ENCODE peak calls at places on chromosomes 3 and 15, in seven cellular contexts. One of them, this sample, is unnamed.

GRCh38 chr3:18069564-18069963 is 327.1 kb upstream of the TBC1D5 start:
- DNase-seq in astrocyte of the spinal cord: no peak
- DNase-seq in heart right ventricle: no peak
- DNase-seq in CD8-positive, alpha-beta T cell: no peak
- DNase-seq in WERI-Rb-1: no peak
- DNase-seq in lung microvascular endothelial cell: no peak
- DNase-seq in GM13977: no peak
- DNase-seq in this sample: no peak

GRCh38 chr3:24355806-24356205 is 138.8 kb downstream of the THRB start:
- DNase-seq in astrocyte of the spinal cord: no peak
- DNase-seq in heart right ventricle: no peak
- DNase-seq in CD8-positive, alpha-beta T cell: no peak
- DNase-seq in WERI-Rb-1: no peak
- DNase-seq in lung microvascular endothelial cell: no peak
- DNase-seq in GM13977: no peak
- DNase-seq in this sample: no peak

GRCh38 chr15:26894181-26894580 is 27.3 kb downstream of the GABRA5 start:
- DNase-seq in astrocyte of the spinal cord: no peak
- DNase-seq in heart right ventricle: no peak
- DNase-seq in CD8-positive, alpha-beta T cell: no peak
- DNase-seq in WERI-Rb-1: no peak
- DNase-seq in lung microvascular endothelial cell: no peak
- DNase-seq in GM13977: no peak
- DNase-seq in this sample: no peak

GRCh38 chr15:56149071-56149470 is 94.6 kb downstream of the RFX7 start:
- DNase-seq in astrocyte of the spinal cord: no peak
- DNase-seq in heart right ventricle: no peak
- DNase-seq in CD8-positive, alpha-beta T cell: no peak
- DNase-seq in WERI-Rb-1: no peak
- DNase-seq in lung microvascular endothelial cell: no peak
- DNase-seq in GM13977: no peak
- DNase-seq in this sample: no peak

GRCh38 chr3:20043398-20043797 is 3.2 kb downstream of the KAT2B start:
- DNase-seq in astrocyte of the spinal cord: no peak
- DNase-seq in heart right ventricle: peak; percentile 83
- DNase-seq in CD8-positive, alpha-beta T cell: peak; percentile 67
- DNase-seq in WERI-Rb-1: no peak
- DNase-seq in lung microvascular endothelial cell: peak; percentile 83
- DNase-seq in GM13977: no peak
- DNase-seq in this sample: no peak

GRCh38 chr3:42456211-42456610 is 45.8 kb upstream of the LYZL4 start:
- DNase-seq in astrocyte of the spinal cord: no peak
- DNase-seq in heart right ventricle: no peak
- DNase-seq in CD8-positive, alpha-beta T cell: no peak
- DNase-seq in WERI-Rb-1: peak; percentile 51
- DNase-seq in lung microvascular endothelial cell: no peak
- DNase-seq in GM13977: no peak
- DNase-seq in this sample: no peak

GRCh38 chr3:12905316-12906071 is 64.1 kb upstream of the RPL32 start:
- DNase-seq in astrocyte of the spinal cord: no peak
- DNase-seq in heart right ventricle: no peak
- DNase-seq in CD8-positive, alpha-beta T cell: no peak
- DNase-seq in WERI-Rb-1: no peak
- DNase-seq in lung microvascular endothelial cell: no peak
- DNase-seq in GM13977: no peak
- DNase-seq in this sample: no peak

GRCh38 chr3:176767385-176767784 is 429.9 kb downstream of the TBL1XR1 start:
- DNase-seq in astrocyte of the spinal cord: peak; percentile 96
- DNase-seq in heart right ventricle: no peak
- DNase-seq in CD8-positive, alpha-beta T cell: no peak
- DNase-seq in WERI-Rb-1: no peak
- DNase-seq in lung microvascular endothelial cell: no peak
- DNase-seq in GM13977: no peak
- DNase-seq in this sample: no peak

GRCh38 chr15:59611277-59612260 is at the start of gene GCNT3:
- DNase-seq in astrocyte of the spinal cord: peak; percentile 9
- DNase-seq in heart right ventricle: no peak
- DNase-seq in CD8-positive, alpha-beta T cell: no peak
- DNase-seq in WERI-Rb-1: no peak
- DNase-seq in lung microvascular endothelial cell: no peak
- DNase-seq in GM13977: peak; percentile 23
- DNase-seq in this sample: no peak

GRCh38 chr3:4314688-4315087 is 11.5 kb downstream of the SETMAR start:
- DNase-seq in astrocyte of the spinal cord: no peak
- DNase-seq in heart right ventricle: no peak
- DNase-seq in CD8-positive, alpha-beta T cell: no peak
- DNase-seq in WERI-Rb-1: no peak
- DNase-seq in lung microvascular endothelial cell: peak; percentile 14
- DNase-seq in GM13977: no peak
- DNase-seq in this sample: no peak

This sample was measured in NCI-H524 treated with DMSO at 0.1 percent for 48 hours.